ENCODE peak calls at places on chromosomes 13 and 19, in seven cellular contexts. One of them, this sample, is unnamed.

GRCh38 chr19:53942001-53942786 is 20.5 kb upstream of the CACNG8 start:
- DNase-seq in stimulated activated CD4-positive, alpha-beta T cell treated with anti-CD3 and anti-CD28 coated beads, Interleukin-4, amount 100 ng/mL, for 24 hours: no peak
- DNase-seq in NCI-H2029: no peak
- DNase-seq in HT-29: peak
- DNase-seq in NCI-H1436: no peak
- DNase-seq in H54: peak
- DNase-seq in effector CD4-positive, alpha-beta T cell: no peak
- DNase-seq in this sample: no peak

GRCh38 chr13:70173236-70173959 is 65.1 kb upstream of the KLHL1 start:
- DNase-seq in stimulated activated CD4-positive, alpha-beta T cell treated with anti-CD3 and anti-CD28 coated beads, Interleukin-4, amount 100 ng/mL, for 24 hours: no peak
- DNase-seq in NCI-H2029: no peak
- DNase-seq in HT-29: no peak
- DNase-seq in NCI-H1436: no peak
- DNase-seq in H54: no peak
- DNase-seq in effector CD4-positive, alpha-beta T cell: no peak
- DNase-seq in this sample: no peak

GRCh38 chr19:2446390-2446789 is 10.4 kb downstream of the LMNB2 start:
- DNase-seq in stimulated activated CD4-positive, alpha-beta T cell treated with anti-CD3 and anti-CD28 coated beads, Interleukin-4, amount 100 ng/mL, for 24 hours: no peak
- DNase-seq in NCI-H2029: no peak
- DNase-seq in HT-29: no peak
- DNase-seq in NCI-H1436: no peak
- DNase-seq in H54: no peak
- DNase-seq in effector CD4-positive, alpha-beta T cell: no peak
- DNase-seq in this sample: no peak

GRCh38 chr19:37309834-37310575 is 60.9 kb upstream of the ZNF527 start:
- DNase-seq in stimulated activated CD4-positive, alpha-beta T cell treated with anti-CD3 and anti-CD28 coated beads, Interleukin-4, amount 100 ng/mL, for 24 hours: peak
- DNase-seq in NCI-H2029: no peak
- DNase-seq in HT-29: peak
- DNase-seq in NCI-H1436: peak
- DNase-seq in H54: no peak
- DNase-seq in effector CD4-positive, alpha-beta T cell: no peak
- DNase-seq in this sample: no peak

GRCh38 chr19:7861619-7862412 is 12.4 kb downstream of the PRR36 start:
- DNase-seq in stimulated activated CD4-positive, alpha-beta T cell treated with anti-CD3 and anti-CD28 coated beads, Interleukin-4, amount 100 ng/mL, for 24 hours: no peak
- DNase-seq in NCI-H2029: no peak
- DNase-seq in HT-29: no peak
- DNase-seq in NCI-H1436: no peak
- DNase-seq in H54: no peak
- DNase-seq in effector CD4-positive, alpha-beta T cell: no peak
- DNase-seq in this sample: no peak

GRCh38 chr13:93689333-93689732 is 462.7 kb downstream of the GPC6 start:
- DNase-seq in stimulated activated CD4-positive, alpha-beta T cell treated with anti-CD3 and anti-CD28 coated beads, Interleukin-4, amount 100 ng/mL, for 24 hours: no peak
- DNase-seq in NCI-H2029: no peak
- DNase-seq in HT-29: no peak
- DNase-seq in NCI-H1436: no peak
- DNase-seq in H54: no peak
- DNase-seq in effector CD4-positive, alpha-beta T cell: no peak
- DNase-seq in this sample: no peak

GRCh38 chr13:23739597-23739996 is 149.6 kb downstream of the MIPEP start:
- DNase-seq in stimulated activated CD4-positive, alpha-beta T cell treated with anti-CD3 and anti-CD28 coated beads, Interleukin-4, amount 100 ng/mL, for 24 hours: no peak
- DNase-seq in NCI-H2029: peak
- DNase-seq in HT-29: no peak
- DNase-seq in NCI-H1436: peak
- DNase-seq in H54: no peak
- DNase-seq in effector CD4-positive, alpha-beta T cell: no peak
- DNase-seq in this sample: no peak

GRCh38 chr13:19685445-19685844 is 52.0 kb downstream of the MPHOSPH8 start:
- DNase-seq in stimulated activated CD4-positive, alpha-beta T cell treated with anti-CD3 and anti-CD28 coated beads, Interleukin-4, amount 100 ng/mL, for 24 hours: no peak
- DNase-seq in NCI-H2029: no peak
- DNase-seq in HT-29: peak
- DNase-seq in NCI-H1436: no peak
- DNase-seq in H54: no peak
- DNase-seq in effector CD4-positive, alpha-beta T cell: no peak
- DNase-seq in this sample: no peak

GRCh38 chr19:13588953-13589833 is 82.9 kb upstream of the CACNA1A start:
- DNase-seq in stimulated activated CD4-positive, alpha-beta T cell treated with anti-CD3 and anti-CD28 coated beads, Interleukin-4, amount 100 ng/mL, for 24 hours: peak
- DNase-seq in NCI-H2029: peak
- DNase-seq in HT-29: peak
- DNase-seq in NCI-H1436: peak
- DNase-seq in H54: peak
- DNase-seq in effector CD4-positive, alpha-beta T cell: peak
- DNase-seq in this sample: peak

GRCh38 chr13:46552888-46553520 is at the start of gene LRCH1:
- DNase-seq in stimulated activated CD4-positive, alpha-beta T cell treated with anti-CD3 and anti-CD28 coated beads, Interleukin-4, amount 100 ng/mL, for 24 hours: peak
- DNase-seq in NCI-H2029: peak
- DNase-seq in HT-29: peak
- DNase-seq in NCI-H1436: peak
- DNase-seq in H54: peak
- DNase-seq in effector CD4-positive, alpha-beta T cell: peak
- DNase-seq in this sample: peak

GRCh38 chr19:56109216-56109615 is 11.9 kb downstream of the ZNF787 start:
- DNase-seq in stimulated activated CD4-positive, alpha-beta T cell treated with anti-CD3 and anti-CD28 coated beads, Interleukin-4, amount 100 ng/mL, for 24 hours: no peak
- DNase-seq in NCI-H2029: no peak
- DNase-seq in HT-29: no peak
- DNase-seq in NCI-H1436: no peak
- DNase-seq in H54: no peak
- DNase-seq in effector CD4-positive, alpha-beta T cell: no peak
- DNase-seq in this sample: no peak

GRCh38 chr13:46469064-46469463 is 82.0 kb upstream of the RUBCNL start:
- DNase-seq in stimulated activated CD4-positive, alpha-beta T cell treated with anti-CD3 and anti-CD28 coated beads, Interleukin-4, amount 100 ng/mL, for 24 hours: no peak
- DNase-seq in NCI-H2029: no peak
- DNase-seq in HT-29: no peak
- DNase-seq in NCI-H1436: no peak
- DNase-seq in H54: no peak
- DNase-seq in effector CD4-positive, alpha-beta T cell: no peak
- DNase-seq in this sample: no peak

GRCh38 chr19:29694669-29695627 is 20.1 kb downstream of the C19orf12 start:
- DNase-seq in stimulated activated CD4-positive, alpha-beta T cell treated with anti-CD3 and anti-CD28 coated beads, Interleukin-4, amount 100 ng/mL, for 24 hours: peak
- DNase-seq in NCI-H2029: peak
- DNase-seq in HT-29: peak
- DNase-seq in NCI-H1436: no peak
- DNase-seq in H54: peak
- DNase-seq in effector CD4-positive, alpha-beta T cell: peak
- DNase-seq in this sample: peak

GRCh38 chr13:42275098-42275471 is 3.1 kb downstream of the AKAP11 start:
- DNase-seq in stimulated activated CD4-positive, alpha-beta T cell treated with anti-CD3 and anti-CD28 coated beads, Interleukin-4, amount 100 ng/mL, for 24 hours: no peak
- DNase-seq in NCI-H2029: no peak
- DNase-seq in HT-29: no peak
- DNase-seq in NCI-H1436: no peak
- DNase-seq in H54: no peak
- DNase-seq in effector CD4-positive, alpha-beta T cell: no peak
- DNase-seq in this sample: no peak